ENCODE peak calls at places on chromosomes 1 and 21, in eight cellular contexts. S is stomach, F is IMR-90, K is uterus, P is vagina, J is sigmoid colon, Y is breast epithelium, O is body of pancreas. D is an unnamed sample. For H3K4me1 and H3K27me3, the result is how much of the 10 kb centered on the place peaks cover.

GRCh38 chr1:10046356-10047085 is 13.8 kb downstream of the UBE4B start:
- DNase-seq in Y (no peak), J (peak), F (no peak), O (peak), P (no peak), S (no peak), K (no peak), D (no peak)

GRCh38 chr1:21384620-21385019 is 55.3 kb upstream of the NBPF3 start:
- DNase-seq in Y (no peak), F (no peak), K (no peak), O (no peak), J (no peak), P (no peak), S (no peak), D (peak)

GRCh38 chr1:242568666-242569065 is 44.2 kb upstream of the PLD5 start:
- DNase-seq in Y (no peak), K (no peak), O (no peak), P (no peak), F (no peak), S (no peak), J (no peak), D (no peak)

GRCh38 chr1:246727594-246727993 is 3.4 kb downstream of the SCCPDH start:
- DNase-seq in J (no peak), F (no peak), K (no peak), O (no peak), Y (no peak), S (no peak), P (no peak), D (no peak)

GRCh38 chr1:232904566-232904965 is 45.8 kb upstream of the NTPCR start:
- DNase-seq in F (peak), K (no peak), Y (no peak), P (no peak), S (no peak), J (no peak), O (no peak), D (peak)

GRCh38 chr1:232943679-232944252 is 6.6 kb upstream of the NTPCR start:
- DNase-seq in J (no peak), O (no peak), P (no peak), Y (no peak), S (no peak), K (no peak), F (no peak), D (no peak)

GRCh38 chr1:116763787-116764465 is 9.7 kb downstream of the CD2 start:
- DNase-seq in Y (no peak), J (no peak), P (no peak), S (peak), K (no peak), F (no peak), O (peak), D (peak)

GRCh38 chr1:116373451-116374339 is 651 bp downstream of the ATP1A1 start:
- DNase-seq in P (no peak), S (peak), J (peak), K (peak), Y (peak), O (peak), F (peak), D (peak)

GRCh38 chr1:214880956-214881355 is 201.6 kb upstream of the KCNK2 start:
- DNase-seq in K (no peak), Y (no peak), J (no peak), F (no peak), O (no peak), P (no peak), S (no peak), D (no peak)

GRCh38 chr1:29120955-29121485 is 2.7 kb downstream of the TMEM200B start:
- DNase-seq in J (peak), P (no peak), S (peak), Y (no peak), O (no peak), K (peak), F (peak), D (peak)

GRCh38 chr1:94727846-94728715 is 92.1 kb upstream of the SLC44A3 start:
- DNase-seq in K (no peak), Y (no peak), S (no peak), J (no peak), F (peak), O (no peak), P (no peak), D (no peak)

GRCh38 chr1:191530928-191531327 is 627.3 kb upstream of the RGS18 start:
- DNase-seq in O (no peak), Y (no peak), S (no peak), P (no peak), J (no peak), K (no peak), F (no peak), D (no peak)

GRCh38 chr1:171355727-171356126 is 41.7 kb downstream of the FMO4 start:
- DNase-seq in F (no peak), J (no peak), Y (no peak), K (no peak), P (no peak), S (no peak), O (no peak), D (no peak)

GRCh38 chr1:22447581-22448215 is 4.0 kb upstream of the ZBTB40 start:
- DNase-seq in O (no peak), P (no peak), F (peak), J (no peak), K (no peak), Y (no peak), S (no peak), D (no peak)

GRCh38 chr21:15682182-15682895 is 47.4 kb upstream of the USP25 start:
- DNase-seq in P (no peak), K (no peak), O (no peak), S (no peak), J (no peak), F (peak), Y (no peak), D (no peak)

GRCh38 chr1:201904579-201904978 is 15.9 kb downstream of the SHISA4 start:
- DNase-seq in O (no peak), J (peak), S (no peak), F (peak), Y (no peak), P (no peak), K (peak), D (no peak)

GRCh38 chr1:226912587-226913176 is 27.4 kb upstream of the COQ8A start:
- DNase-seq in O (peak), J (peak), S (peak), F (peak), P (no peak), K (peak), Y (no peak), D (peak)

GRCh38 chr1:112769611-112770010 is 54.5 kb upstream of the PPM1J start:
- DNase-seq in F (peak), P (no peak), O (no peak), S (no peak), Y (no peak), K (no peak), J (no peak), D (no peak)

GRCh38 chr1:93805027-93805426 is 74.0 kb downstream of the DNTTIP2 start:
- DNase-seq in J (no peak), O (no peak), P (no peak), S (no peak), Y (no peak), K (no peak), F (peak), D (no peak)

GRCh38 chr1:32333251-32333963 is 2.6 kb downstream of the MARCKSL1 start:
- DNase-seq in J (no peak), S (no peak), F (no peak), P (no peak), K (no peak), Y (no peak), O (no peak), D (no peak)

GRCh38 chr21:21612446-21612845 is 614.2 kb downstream of the NCAM2 start:
- DNase-seq in P (no peak), F (peak), J (no peak), Y (no peak), S (no peak), O (no peak), K (no peak), D (no peak)

GRCh38 chr1:43452789-43453441 is 816 bp downstream of the HYI start:
- DNase-seq in Y (no peak), P (peak), J (peak), O (peak), F (peak), K (peak), S (peak), D (no peak)

GRCh38 chr1:15702722-15703550 is 18.8 kb downstream of the PLEKHM2 start:
- DNase-seq in Y (no peak), J (no peak), O (peak), S (peak), K (peak), P (no peak), F (peak), D (peak)
- H3K4me1 ChIP-seq in Y (under half), J (under half), O (under half), S (half or more), K (under half), P (half or more), F (under half), D (under half)

DNA sequence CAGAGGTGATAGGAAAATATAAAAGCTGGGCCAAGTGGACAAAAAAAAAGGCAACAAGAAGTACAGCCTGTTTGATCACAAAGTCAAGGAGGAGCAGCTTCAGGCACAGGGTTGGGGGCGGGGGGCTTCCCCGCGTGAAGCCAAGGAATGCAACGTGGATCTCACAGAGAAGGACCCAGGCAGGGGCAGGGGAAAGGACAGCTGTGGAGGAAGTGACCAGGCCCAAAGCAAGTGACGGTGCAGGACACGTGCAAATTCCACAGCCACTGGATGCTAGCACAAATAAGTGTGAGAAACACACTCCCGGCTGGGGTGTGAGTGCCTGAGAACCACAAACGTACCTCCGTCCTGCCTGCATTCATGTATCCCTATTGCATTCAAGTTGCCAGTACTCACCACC is 77.7 kb upstream of the DSCAM start:
- DNase-seq in S (no peak), J (no peak), F (no peak), O (no peak), P (no peak), Y (no peak), K (no peak), D (no peak)
- TF ChIP-seq POLR2A in S (no peak), J (no peak), F (no peak), O (no peak), P (no peak), Y (no peak), K (no peak), D (no peak)

DNA sequence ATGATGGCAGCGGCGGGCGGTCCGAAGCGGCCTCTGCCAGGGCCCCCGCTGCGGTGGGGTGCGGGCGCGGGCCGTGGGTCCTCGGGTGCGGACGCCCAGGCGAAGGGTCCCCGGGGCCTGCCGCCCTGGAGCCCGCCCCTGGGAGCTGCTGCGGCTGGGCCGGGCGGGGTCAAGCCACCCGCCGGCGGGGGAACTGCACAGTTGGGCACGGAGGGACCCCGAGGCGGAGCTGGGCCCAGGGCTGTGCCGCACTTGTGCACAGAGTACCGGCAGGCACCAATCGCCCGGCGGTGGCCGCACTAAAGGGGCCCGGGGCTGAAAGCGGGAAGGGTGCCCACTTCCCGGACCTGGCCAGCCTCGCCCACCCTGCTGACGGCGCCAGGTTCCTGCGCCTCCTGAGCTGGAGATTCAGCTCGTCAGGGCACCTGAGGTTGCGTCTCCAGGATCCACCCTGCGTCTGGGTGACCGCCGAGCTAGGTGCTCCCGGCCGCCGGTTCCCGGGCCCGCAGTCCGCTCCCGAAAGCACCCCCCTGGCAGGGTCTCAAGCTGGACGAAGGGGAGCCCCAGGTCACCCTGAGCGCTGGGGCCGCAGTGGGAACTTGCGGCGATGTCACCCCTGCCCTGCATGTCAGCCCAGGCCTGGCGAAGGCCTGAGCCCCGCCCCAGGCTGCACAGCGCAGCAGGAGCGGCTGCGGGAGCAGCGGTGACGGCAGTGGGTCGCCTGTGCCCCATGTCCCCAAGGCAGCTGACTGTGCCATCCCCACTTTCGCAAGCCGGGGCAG is 56.7 kb upstream of the ETV3 start:
- DNase-seq in S (no peak), O (no peak), J (peak), P (peak), Y (no peak), F (no peak), K (no peak), D (peak)
- H3K27me3 ChIP-seq in S (under half), O (under half), J (under half), P (under half), Y (under half), F (under half), K (under half), D (under half)

DNA sequence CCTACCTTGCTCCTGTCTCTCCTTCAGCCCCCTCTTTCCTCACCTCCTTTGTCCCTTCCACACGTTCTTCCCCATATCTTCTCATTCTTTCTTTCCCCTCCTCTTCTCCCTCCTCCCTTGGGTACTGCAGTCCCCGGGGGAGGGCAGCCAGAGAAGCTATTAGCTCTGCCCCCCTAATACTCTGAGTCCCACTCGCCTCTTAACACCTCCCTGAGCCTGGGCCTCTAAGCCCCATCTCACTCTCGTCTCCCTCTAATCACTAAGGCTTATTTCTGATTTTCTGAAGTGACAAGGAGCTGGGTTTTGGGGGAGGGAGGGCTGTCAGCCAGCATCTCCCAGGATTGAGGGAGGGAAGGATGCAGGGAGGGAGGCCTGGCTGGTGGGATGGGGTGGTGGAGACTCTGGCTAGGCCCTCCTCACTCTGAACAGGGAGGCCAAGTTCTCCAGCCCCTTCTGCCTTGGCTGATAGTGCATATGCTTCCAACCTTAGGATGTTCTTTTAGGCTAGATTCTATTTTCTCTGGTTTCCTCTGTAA is 25.6 kb upstream of the DMBX1 start:
- DNase-seq in K (no peak), O (no peak), J (no peak), F (no peak), Y (no peak), P (no peak), S (no peak), D (no peak)
- H3K4me1 ChIP-seq in K (under half), O (under half), J (under half), F (under half), Y (under half), P (under half), S (under half), D (under half)

GRCh38 chr1:39105061-39105840 is 79.1 kb downstream of the NDUFS5 start:
- DNase-seq in O (peak), S (peak), Y (peak), K (peak), P (no peak), J (peak), F (peak), D (peak)
- TF ChIP-seq POLR2A in O (no peak), S (no peak), Y (no peak), K (peak), P (peak), J (no peak), F (peak), D (no peak)

GRCh38 chr1:110689868-110690267 is 15.1 kb upstream of the KCNA3 start:
- DNase-seq in P (no peak), J (no peak), K (no peak), S (no peak), F (no peak), O (no peak), Y (no peak), D (no peak)
- H3K27me3 ChIP-seq in P (under half), J (under half), K (under half), S (under half), F (under half), O (under half), Y (under half), D (under half)

DNA sequence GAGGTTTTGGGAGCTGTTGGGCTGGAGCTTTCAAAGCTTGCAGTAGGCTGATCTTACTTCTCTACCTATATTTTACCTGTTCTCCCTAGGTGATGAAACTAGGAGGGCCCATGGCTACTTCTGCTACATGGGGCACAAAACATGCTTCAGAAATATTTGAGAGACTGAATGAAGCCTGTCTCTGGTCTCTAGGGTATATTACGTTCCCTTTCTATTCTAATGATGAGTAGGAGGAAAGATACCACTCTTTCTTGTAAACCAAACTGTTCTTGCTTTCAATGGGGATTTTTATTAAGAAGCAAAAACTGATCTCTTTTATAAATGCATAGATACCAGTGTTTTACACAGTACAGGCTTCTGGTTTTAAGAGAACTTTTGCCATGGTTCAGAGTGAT is 103.1 kb downstream of the GALNT2 start:
- DNase-seq in O (no peak), K (no peak), S (no peak), J (no peak), Y (no peak), F (no peak), P (no peak), D (no peak)
- H3K4me1 ChIP-seq in O (half or more), K (under half), S (half or more), J (under half), Y (under half), F (under half), P (under half), D (under half)

D was measured in Peyer's patch.